ENCODE peak calls at places on chromosomes 3 and 15, in six cellular contexts. V is CD8-positive, alpha-beta T cell; B is right atrium auricular region; U is Peyer's patch; L is heart left ventricle; Z is cardiac muscle cell. G is an unnamed sample.
A peak's percentile ranks its signal among the peaks of the same experiment; 100 is the strongest.

GRCh38 chr3:50587806-50588758 is 18.8 kb downstream of the HEMK1 start:
- DNase-seq in L (no peak), Z (no peak), U (no peak), V (no peak), B (no peak), G (no peak)

GRCh38 chr3:124964432-124964831 is 29.9 kb upstream of the MUC13 start:
- DNase-seq in U (no peak), V (no peak), L (no peak), Z (no peak), B (no peak), G (no peak)

GRCh38 chr15:79310612-79310984 is 314 bp upstream of the TMED3 start:
- DNase-seq in V (no peak), U (no peak), Z (peak; percentile 44), L (no peak), B (no peak), G (no peak)

GRCh38 chr3:116161570-116162290 is 283.6 kb downstream of the LSAMP start:
- DNase-seq in V (no peak), U (no peak), Z (no peak), B (no peak), L (no peak), G (no peak)

GRCh38 chr3:189824629-189825312 is 193.6 kb downstream of the TP63 start:
- DNase-seq in B (no peak), U (no peak), V (no peak), L (no peak), Z (peak; percentile 73), G (no peak)

GRCh38 chr3:55091381-55092225 is 163.7 kb upstream of the LRTM1 start:
- DNase-seq in L (no peak), V (no peak), B (no peak), U (no peak), Z (peak; percentile 42), G (no peak)

GRCh38 chr3:188034989-188035388 is 119.0 kb upstream of the LPP start:
- DNase-seq in L (no peak), V (no peak), Z (no peak), B (no peak), U (no peak), G (no peak)

GRCh38 chr15:41562784-41563198 is 3.8 kb downstream of the TYRO3 start:
- DNase-seq in U (no peak), B (no peak), V (no peak), Z (peak; percentile 75), L (peak; percentile 33), G (no peak)

GRCh38 chr3:153216928-153217327 is 54.9 kb downstream of the RAP2B start:
- DNase-seq in B (no peak), Z (no peak), U (no peak), L (no peak), V (no peak), G (no peak)

GRCh38 chr3:141542989-141543388 is 56.2 kb downstream of the RASA2 start:
- DNase-seq in B (no peak), L (no peak), U (no peak), Z (no peak), V (no peak), G (no peak)

GRCh38 chr3:141542202-141542959 is 55.6 kb downstream of the RASA2 start:
- DNase-seq in Z (no peak), B (no peak), U (no peak), L (no peak), V (no peak), G (no peak)

GRCh38 chr3:141547791-141548190 is 61.0 kb downstream of the RASA2 start:
- DNase-seq in B (no peak), Z (no peak), U (no peak), L (no peak), V (no peak), G (no peak)

GRCh38 chr3:141546586-141546985 is 59.8 kb downstream of the RASA2 start:
- DNase-seq in L (no peak), Z (no peak), V (no peak), B (no peak), U (no peak), G (no peak)

GRCh38 chr3:141544697-141545096 is 57.9 kb downstream of the RASA2 start:
- DNase-seq in B (no peak), Z (no peak), U (no peak), L (no peak), V (no peak), G (peak; percentile 71)
- H3K9me3 ChIP-seq in B (no peaks in the 10 kb centered on the region), Z (no peaks in the 10 kb centered on the region), U (no peaks in the 10 kb centered on the region), L (no peaks in the 10 kb centered on the region), V (peaks cover 6% of the 10 kb centered on the region), G (peaks cover 26% of the 10 kb centered on the region)

GRCh38 chr3:120472121-120472844 is 21.5 kb upstream of the FSTL1 start:
- DNase-seq in B (no peak), V (no peak), U (no peak), Z (no peak), L (no peak), G (no peak)
- H3K9me3 ChIP-seq in B (no peaks in the 10 kb centered on the region), V (no peaks in the 10 kb centered on the region), U (no peaks in the 10 kb centered on the region), Z (no peaks in the 10 kb centered on the region), L (no peaks in the 10 kb centered on the region), G (no peaks in the 10 kb centered on the region)

GRCh38 chr15:91031796-91032195 is 9.4 kb upstream of the VPS33B start:
- DNase-seq in Z (no peak), U (no peak), V (no peak), L (no peak), B (no peak), G (no peak)

GRCh38 chr15:91027677-91028076 is 5.3 kb upstream of the VPS33B start:
- DNase-seq in Z (no peak), L (no peak), V (no peak), U (no peak), B (no peak), G (no peak)

DNA sequence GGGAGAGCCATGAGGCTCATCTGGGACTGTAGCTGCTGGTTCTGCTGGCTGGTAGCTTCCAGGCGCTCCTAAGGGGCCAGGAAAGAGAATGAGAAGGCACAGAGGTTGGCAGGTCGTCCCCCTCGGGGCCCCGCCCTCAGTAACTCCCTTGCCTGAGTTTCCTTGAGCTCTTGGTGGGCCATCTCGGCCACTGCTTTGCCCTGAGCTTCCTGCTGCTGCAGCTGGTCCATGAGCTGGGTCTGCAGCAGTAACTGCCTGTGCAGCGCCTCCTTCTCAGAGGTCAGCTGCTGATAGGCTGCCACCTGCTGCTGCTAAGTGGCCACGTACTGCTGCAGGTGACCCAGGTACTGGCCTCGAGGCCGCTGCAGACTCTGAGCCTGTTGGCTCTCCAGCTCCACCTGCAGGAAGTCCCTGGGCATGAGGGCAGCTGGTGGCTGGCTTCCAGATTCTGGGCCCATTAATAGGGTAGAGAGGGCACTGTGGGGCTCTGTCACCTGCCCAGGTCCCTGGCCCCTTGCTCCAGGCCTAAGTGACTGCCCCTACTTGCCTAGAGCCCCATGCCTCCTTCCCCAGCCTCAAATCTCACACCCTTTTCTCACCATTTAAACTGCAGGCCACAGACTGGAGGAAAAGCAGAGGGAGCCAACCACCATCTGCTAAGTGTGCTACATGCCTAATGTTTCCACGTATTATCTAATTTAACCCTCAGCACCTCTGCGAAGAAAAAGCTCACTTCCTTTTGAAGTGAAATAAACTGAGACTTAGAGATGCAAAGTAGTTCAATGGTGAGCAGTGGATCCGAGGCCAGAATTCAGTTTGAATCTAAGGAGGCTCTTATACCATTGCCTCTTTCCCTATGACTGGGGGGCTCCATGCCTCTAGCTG is 10.8 kb upstream of the VPS33B start:
- DNase-seq in L (peak; percentile 29), Z (peak; percentile 21), U (peak; percentile 57), V (peak; percentile 31), B (no peak), G (peak; percentile 35)
- H3K9me3 ChIP-seq in L (no peaks in the 10 kb centered on the region), Z (no peaks in the 10 kb centered on the region), U (no peaks in the 10 kb centered on the region), V (no peaks in the 10 kb centered on the region), B (no peaks in the 10 kb centered on the region), G (no peaks in the 10 kb centered on the region)

DNA sequence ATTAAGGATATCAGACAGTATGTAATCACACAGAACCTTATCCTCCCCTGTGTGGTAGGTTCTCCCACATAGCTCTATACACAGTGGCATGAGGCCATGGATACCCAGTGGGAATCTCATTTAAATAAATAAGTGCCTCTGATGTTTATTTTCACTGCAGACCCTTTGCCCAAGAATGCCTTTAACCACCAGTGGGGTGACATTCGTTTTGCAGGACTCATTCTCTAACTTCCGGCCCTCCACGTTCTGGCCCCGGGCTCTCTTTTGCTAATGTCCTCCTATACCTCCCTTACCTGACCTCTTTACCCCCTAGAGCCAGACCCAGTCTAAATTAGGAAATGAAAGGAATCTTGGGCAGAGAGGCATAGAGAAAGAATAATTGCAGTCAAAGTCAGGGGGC is 8.3 kb downstream of the CCDC80 start:
- DNase-seq in L (no peak), U (no peak), B (no peak), V (no peak), Z (no peak), G (no peak)
- H3K9me3 ChIP-seq in L (no peaks in the 10 kb centered on the region), U (no peaks in the 10 kb centered on the region), B (no peaks in the 10 kb centered on the region), V (no peaks in the 10 kb centered on the region), Z (no peaks in the 10 kb centered on the region), G (no peaks in the 10 kb centered on the region)

GRCh38 chr3:157182879-157183278 is 22.9 kb upstream of the CCNL1 start:
- DNase-seq in L (no peak), Z (peak; percentile 6), V (no peak), U (no peak), B (no peak), G (no peak)
- H3K9me3 ChIP-seq in L (no peaks in the 10 kb centered on the region), Z (no peaks in the 10 kb centered on the region), V (peaks cover 8% of the 10 kb centered on the region), U (peaks cover 21% of the 10 kb centered on the region), B (no peaks in the 10 kb centered on the region), G (peaks cover 21% of the 10 kb centered on the region)

GRCh38 chr3:105759442-105760078 is 109.3 kb downstream of the CBLB start:
- DNase-seq in V (no peak), Z (no peak), U (no peak), B (no peak), L (no peak), G (no peak)
- H3K9me3 ChIP-seq in V (no peaks in the 10 kb centered on the region), Z (no peaks in the 10 kb centered on the region), U (peaks cover 4% of the 10 kb centered on the region), B (no peaks in the 10 kb centered on the region), L (peaks cover 14% of the 10 kb centered on the region), G (peaks cover 30% of the 10 kb centered on the region)